ENCODE peak calls at places on chromosomes 7 and 10, in eight cellular contexts. L is transverse colon, O is GM12878, R is HepG2, E is HCT116, Z is upper lobe of left lung, I is K562, D is SK-N-MC. Y is an unnamed sample. For H3K9me3, the result is how much of the 10 kb centered on the place peaks cover.

GRCh38 chr10:47326927-47327330 is 4.7 kb downstream of the GDF2 start:
- DNase-seq in L (no peak), O (no peak), R (no peak), E (no peak), Z (no peak), I (peak), D (no peak), Y (no peak)

GRCh38 chr7:101241015-101241363 is 3.4 kb upstream of the CLDN15 start:
- DNase-seq in L (no peak), O (no peak), R (no peak), E (no peak), Z (no peak), I (no peak), D (no peak), Y (no peak)

GRCh38 chr10:53574024-53574423 is 801.4 kb upstream of the MBL2 start:
- DNase-seq in L (no peak), O (no peak), R (no peak), E (no peak), Z (no peak), I (no peak), D (no peak), Y (no peak)

GRCh38 chr7:20408467-20408826 is 77.7 kb downstream of the ITGB8 start:
- DNase-seq in L (no peak), O (no peak), R (no peak), E (no peak), Z (peak), I (no peak), D (peak), Y (no peak)

GRCh38 chr10:23172846-23173548 is 19.1 kb upstream of the PTF1A start:
- DNase-seq in L (no peak), O (no peak), R (no peak), E (no peak), Z (no peak), I (no peak), D (no peak), Y (no peak)

GRCh38 chr7:44977956-44978355 is 859 bp downstream of the MYO1G start:
- DNase-seq in L (peak), O (no peak), R (no peak), E (no peak), Z (peak), I (no peak), D (no peak), Y (peak)

GRCh38 chr10:80174641-80175395 is 30.5 kb downstream of the ANXA11 start:
- DNase-seq in L (no peak), O (no peak), R (no peak), E (no peak), Z (no peak), I (no peak), D (no peak), Y (no peak)

GRCh38 chr10:90344226-90344625 is 513.6 kb downstream of the HTR7 start:
- DNase-seq in L (no peak), O (no peak), R (no peak), E (no peak), Z (no peak), I (no peak), D (no peak), Y (no peak)

GRCh38 chr7:125279956-125280355 is 350.3 kb upstream of the POT1 start:
- DNase-seq in L (no peak), O (no peak), R (no peak), E (no peak), Z (no peak), I (no peak), D (no peak), Y (no peak)

GRCh38 chr10:76331742-76332141 is 900.3 kb downstream of the LRMDA start:
- DNase-seq in L (no peak), O (no peak), R (no peak), E (no peak), Z (no peak), I (no peak), D (no peak), Y (no peak)

GRCh38 chr10:76333801-76334200 is 902.4 kb downstream of the LRMDA start:
- DNase-seq in L (no peak), O (no peak), R (no peak), E (no peak), Z (no peak), I (no peak), D (no peak), Y (no peak)

GRCh38 chr10:76334306-76334705 is 902.9 kb downstream of the LRMDA start:
- DNase-seq in L (no peak), O (no peak), R (no peak), E (no peak), Z (no peak), I (no peak), D (no peak), Y (peak)

GRCh38 chr10:76336213-76336963 is 905.0 kb downstream of the LRMDA start:
- DNase-seq in L (peak), O (no peak), R (peak), E (no peak), Z (no peak), I (no peak), D (no peak), Y (peak)

DNA sequence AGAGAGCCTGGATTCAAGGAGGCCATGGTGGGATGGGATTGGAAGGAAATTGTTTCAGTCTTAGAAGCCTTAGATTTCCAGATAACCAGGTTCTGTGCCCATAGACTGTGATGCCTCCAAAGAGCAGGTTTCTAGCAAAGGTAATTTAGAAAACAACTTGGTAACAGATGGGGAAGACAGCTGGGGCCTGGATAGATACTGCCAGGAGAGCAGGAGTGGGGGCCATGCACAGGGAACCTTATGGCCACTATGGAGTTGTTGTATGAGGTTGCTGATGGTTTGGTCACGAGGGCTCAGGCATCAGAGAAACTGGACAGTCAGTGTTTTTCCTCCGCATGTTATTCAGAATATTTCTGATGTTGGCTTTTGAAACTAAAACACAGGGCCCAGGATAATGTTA is 901.9 kb downstream of the LRMDA start:
- DNase-seq in L (no peak), O (no peak), R (no peak), E (no peak), Z (no peak), I (no peak), D (no peak), Y (no peak)
- H3K9me3 ChIP-seq in L (under half), O (under half), R (under half), E (under half), Z (under half), I (under half), D (under half), Y (under half)

GRCh38 chr7:18230271-18230670 is 202.6 kb upstream of the PRPS1L1 start:
- DNase-seq in L (no peak), O (no peak), R (no peak), E (no peak), Z (no peak), I (no peak), D (no peak), Y (no peak)
- TF ChIP-seq POLR2AphosphoS5 in L (no peak), O (no peak), R (no peak), E (no peak), Z (no peak), I (no peak), D (no peak), Y (no peak)

GRCh38 chr7:65731129-65731528 is 141.7 kb upstream of the VKORC1L1 start:
- DNase-seq in L (no peak), O (no peak), R (no peak), E (no peak), Z (no peak), I (no peak), D (no peak), Y (no peak)
- H3K4me3 ChIP-seq in L (peak), O (no peak), R (no peak), E (no peak), Z (peak), I (peak), D (no peak), Y (peak)

DNA sequence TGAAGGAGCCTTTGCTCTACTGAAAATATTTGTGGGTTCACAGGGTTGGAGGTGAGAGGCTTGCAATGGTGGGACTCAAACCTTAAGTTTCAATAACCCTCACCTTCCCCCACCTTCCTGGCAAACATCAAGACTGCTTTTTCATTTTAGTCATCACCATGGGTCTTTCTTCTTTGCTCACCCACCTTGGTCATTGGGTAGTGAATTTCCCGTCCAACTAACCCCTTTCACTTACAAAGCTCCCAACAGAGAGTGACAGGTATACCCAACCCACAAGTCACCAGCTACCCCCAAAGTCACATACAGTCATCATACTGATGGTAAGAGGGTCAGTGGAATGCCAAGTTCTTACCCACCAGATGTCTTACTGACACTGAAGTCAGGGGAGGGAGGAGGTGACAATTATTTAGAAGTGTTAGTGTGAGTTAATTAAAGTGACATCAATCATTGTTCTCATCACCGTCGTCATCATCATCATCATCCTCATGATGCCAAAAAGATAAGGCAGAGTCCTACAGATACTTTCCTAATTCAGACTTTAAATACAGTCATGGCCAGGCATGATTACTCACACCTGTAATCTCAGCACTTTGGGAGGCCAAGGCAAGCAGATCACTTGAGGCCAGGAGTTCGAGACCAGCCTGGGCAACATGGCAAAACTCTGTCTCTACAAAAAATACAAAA is 49.0 kb downstream of the PIK3AP1 start:
- DNase-seq in L (no peak), O (no peak), R (no peak), E (no peak), Z (no peak), I (no peak), D (no peak), Y (no peak)
- H3K9me3 ChIP-seq in L (under half), O (under half), R (under half), E (under half), Z (under half), I (under half), D (under half), Y (under half)

GRCh38 chr10:18473424-18474110 is 177.8 kb downstream of the NSUN6 start:
- DNase-seq in L (no peak), O (no peak), R (no peak), E (no peak), Z (no peak), I (no peak), D (no peak), Y (no peak)
- TF ChIP-seq POLR2AphosphoS5 in L (no peak), O (no peak), R (no peak), E (no peak), Z (no peak), I (no peak), D (no peak), Y (no peak)

GRCh38 chr10:49610015-49610734 is at the start of gene SLC18A3:
- DNase-seq in L (no peak), O (no peak), R (no peak), E (no peak), Z (no peak), I (no peak), D (no peak), Y (peak)
- H3K4me3 ChIP-seq in L (peak), O (no peak), R (no peak), E (no peak), Z (no peak), I (no peak), D (peak), Y (no peak)

DNA sequence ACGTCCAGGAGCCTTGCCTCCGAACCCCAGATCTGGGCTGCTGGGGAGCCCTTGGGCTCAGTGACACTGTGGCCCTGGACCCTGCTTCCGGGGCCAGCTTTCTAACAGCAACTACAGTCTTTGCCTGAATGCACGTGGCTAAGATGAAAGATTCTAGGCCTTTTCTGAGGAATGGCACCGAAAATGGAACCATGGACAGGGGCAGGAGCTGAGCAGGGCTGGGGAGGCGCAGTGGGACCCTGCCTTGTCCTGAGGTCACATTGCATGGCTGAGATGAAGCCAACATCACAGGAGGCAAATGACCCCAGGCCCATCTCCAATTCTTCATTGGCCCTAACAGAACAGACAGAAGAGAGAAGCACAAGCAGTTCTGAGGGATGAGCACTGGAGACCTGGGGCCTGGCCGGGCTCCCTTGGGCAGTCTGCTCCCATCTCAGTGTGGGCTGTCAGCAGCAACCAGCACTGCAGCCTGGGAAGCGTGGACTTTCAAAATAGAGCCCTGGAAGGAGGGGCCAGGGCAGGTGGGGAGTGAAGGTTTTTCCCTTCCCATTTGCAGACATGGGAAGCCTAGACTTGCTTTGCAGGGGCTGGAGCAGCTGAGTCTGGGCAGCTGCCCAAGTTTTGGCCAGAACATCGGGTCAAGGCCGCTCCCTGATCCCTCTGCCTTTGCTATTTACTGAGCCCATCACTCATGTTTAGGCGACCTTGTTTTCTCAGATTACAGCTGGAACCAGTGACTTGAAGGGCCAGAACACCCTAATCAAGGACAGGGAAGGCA is 114.4 kb upstream of the TCERG1L start:
- DNase-seq in L (no peak), O (no peak), R (no peak), E (no peak), Z (no peak), I (no peak), D (no peak), Y (no peak)
- H3K9me3 ChIP-seq in L (under half), O (under half), R (under half), E (under half), Z (under half), I (under half), D (under half), Y (under half)

DNA sequence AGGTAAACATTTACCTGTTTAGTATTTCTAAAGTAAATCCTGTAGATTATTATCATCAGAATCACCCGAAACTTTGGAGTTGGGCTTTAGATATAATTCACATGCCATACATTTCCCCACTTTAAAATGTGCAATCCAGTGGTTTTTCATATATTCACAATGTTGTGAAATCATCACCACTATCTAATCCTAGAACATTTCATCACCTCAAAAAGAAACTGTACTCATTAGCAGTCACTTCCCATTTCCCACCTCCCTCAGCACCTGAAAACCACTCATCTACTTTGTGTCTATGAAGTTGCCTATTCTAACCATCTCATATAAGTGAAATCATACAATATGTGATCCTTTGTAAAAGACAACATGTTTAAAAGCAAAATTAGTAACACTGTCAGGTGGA is 182.6 kb downstream of the FZD1 start:
- DNase-seq in L (no peak), O (no peak), R (no peak), E (no peak), Z (no peak), I (no peak), D (no peak), Y (no peak)
- TF ChIP-seq POLR2AphosphoS5 in L (no peak), O (no peak), R (no peak), E (no peak), Z (no peak), I (no peak), D (no peak), Y (no peak)

DNA sequence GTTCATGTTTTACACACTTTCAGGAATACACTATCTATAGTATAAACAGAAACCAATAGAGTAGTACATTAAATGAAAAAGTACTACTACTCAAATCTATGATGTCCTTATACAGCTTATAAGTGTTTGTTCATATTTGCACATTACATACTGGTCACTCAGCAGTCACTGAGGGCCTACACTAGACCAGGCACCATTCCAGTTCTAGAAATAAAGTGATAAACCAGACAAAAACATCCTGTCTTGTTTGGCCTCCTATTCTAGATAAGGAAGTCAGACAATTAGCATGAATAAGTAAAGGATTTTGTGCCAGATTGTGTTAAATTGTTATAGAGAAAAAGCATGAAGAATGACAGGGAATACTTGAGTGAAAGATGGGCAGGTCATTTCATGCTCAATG is 219.0 kb downstream of the CRPPA start:
- DNase-seq in L (no peak), O (no peak), R (no peak), E (no peak), Z (no peak), I (no peak), D (no peak), Y (no peak)
- H3K4me3 ChIP-seq in L (no peak), O (no peak), R (no peak), E (no peak), Z (no peak), I (no peak), D (no peak), Y (no peak)

Y was measured in sigmoid colon.